ENCODE peak calls at places on chromosomes 1 and 21, in eight cellular contexts. Q is brain microvascular endothelial cell, T is GM06990, V is psoas muscle, L is dorsolateral prefrontal cortex, M is left ventricle myocardium inferior, J is endothelial cell, A is Caco-2. K is an unnamed sample.

GRCh38 chr1:12132078-12132477 is 34.7 kb upstream of the TNFRSF1B start:
- DNase-seq in Q (no peak), T (no peak), V (peak; percentile 45), L (no peak), M (no peak), J (no peak), A (no peak), K (no peak)

GRCh38 chr21:43325968-43326367 is 101.0 kb downstream of the SIK1 start:
- DNase-seq in Q (no peak), T (no peak), V (no peak), L (no peak), M (no peak), J (no peak), A (no peak), K (no peak)

GRCh38 chr1:43522776-43523480 is 7.8 kb upstream of the PTPRF start:
- DNase-seq in Q (peak; percentile 57), T (no peak), V (no peak), L (no peak), M (no peak), J (no peak), A (peak; percentile 71), K (no peak)

GRCh38 chr1:209094384-209094783 is 489.1 kb upstream of the CAMK1G start:
- DNase-seq in Q (no peak), T (no peak), V (no peak), L (no peak), M (no peak), J (no peak), A (no peak), K (no peak)

GRCh38 chr21:42627527-42628289 is 25.7 kb upstream of the PDE9A start:
- DNase-seq in Q (no peak), T (no peak), V (no peak), L (no peak), M (peak; percentile 82), J (no peak), A (no peak), K (no peak)

GRCh38 chr1:6599141-6599975 is 3.3 kb downstream of the KLHL21 start:
- DNase-seq in Q (no peak), T (no peak), V (peak; percentile 43), L (no peak), M (no peak), J (no peak), A (no peak), K (no peak)

GRCh38 chr1:167562697-167563096 is 9.1 kb upstream of the CREG1 start:
- DNase-seq in Q (no peak), T (no peak), V (no peak), L (no peak), M (no peak), J (no peak), A (no peak), K (no peak)

GRCh38 chr1:39828734-39829133 is 40.1 kb upstream of the BMP8B start:
- DNase-seq in Q (no peak), T (no peak), V (no peak), L (no peak), M (no peak), J (no peak), A (no peak), K (no peak)

GRCh38 chr1:241640867-241641542 is 836 bp upstream of the CHML start:
- DNase-seq in Q (no peak), T (no peak), V (no peak), L (no peak), M (no peak), J (no peak), A (peak; percentile 27), K (peak; percentile 17)

GRCh38 chr1:200869376-200869752 is 3.4 kb upstream of the GPR25 start:
- DNase-seq in Q (no peak), T (no peak), V (no peak), L (no peak), M (no peak), J (no peak), A (no peak), K (no peak)

GRCh38 chr1:209207701-209208286 is 375.7 kb upstream of the CAMK1G start:
- DNase-seq in Q (peak; percentile 66), T (peak; percentile 75), V (peak; percentile 61), L (peak; percentile 66), M (peak; percentile 55), J (peak; percentile 81), A (peak; percentile 66), K (peak; percentile 65)

GRCh38 chr1:118783095-118783758 is 204.9 kb downstream of the TBX15 start:
- DNase-seq in Q (no peak), T (no peak), V (no peak), L (no peak), M (no peak), J (no peak), A (no peak), K (no peak)

GRCh38 chr1:22239378-22239777 is 96.5 kb upstream of the WNT4 start:
- DNase-seq in Q (no peak), T (no peak), V (no peak), L (no peak), M (no peak), J (no peak), A (no peak), K (no peak)

GRCh38 chr1:104874044-104874443 is 1124.3 kb downstream of the AMY1C start:
- DNase-seq in Q (no peak), T (peak; percentile 21), V (no peak), L (no peak), M (no peak), J (no peak), A (no peak), K (no peak)

DNA sequence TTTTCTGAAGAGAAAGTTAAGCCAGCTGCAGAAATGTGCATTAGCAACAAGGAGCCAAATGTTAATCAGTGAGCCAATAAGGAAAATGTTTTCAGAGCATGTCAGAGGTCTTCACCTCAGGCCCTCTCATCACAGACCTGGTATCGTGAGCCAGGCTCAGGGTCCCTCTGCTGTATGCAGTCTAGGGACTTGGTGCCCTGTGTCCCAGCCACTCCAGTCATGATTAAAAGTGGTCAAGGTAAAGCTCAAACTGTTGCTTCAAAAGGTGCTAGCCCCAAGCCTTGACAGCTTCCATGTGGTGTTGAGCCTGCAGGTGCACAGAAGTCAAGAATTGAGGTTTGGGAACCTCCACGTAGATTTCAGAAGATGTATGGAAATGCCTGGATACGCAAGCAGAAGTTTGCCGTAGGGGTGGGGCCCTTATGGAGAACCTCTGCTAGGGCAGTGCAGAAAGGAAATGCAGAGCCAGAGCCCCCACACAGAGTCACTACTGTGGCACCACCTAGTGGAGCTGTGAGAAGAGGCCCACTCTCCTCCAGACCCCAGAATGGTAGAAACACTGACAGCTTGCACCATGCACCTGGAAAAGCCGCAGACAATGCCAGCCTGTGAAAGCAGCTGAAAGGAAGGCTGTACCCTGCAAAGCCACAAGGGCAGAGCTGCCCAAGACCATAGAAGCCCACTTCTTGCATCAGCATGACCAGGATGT is 1128.7 kb downstream of the AMY1C start:
- DNase-seq in Q (no peak), T (no peak), V (no peak), L (no peak), M (no peak), J (peak; percentile 22), A (peak; percentile 5), K (no peak)
- TF ChIP-seq CTCF in Q (peak; percentile 53), T (peak; percentile 32), V (no peak), L (no peak), M (no peak), J (peak; percentile 12), A (no peak), K (peak; percentile 26)

GRCh38 chr1:207873055-207873890 is 37.7 kb downstream of the CD34 start:
- DNase-seq in Q (no peak), T (no peak), V (peak; percentile 37), L (no peak), M (no peak), J (no peak), A (no peak), K (peak; percentile 48)

GRCh38 chr1:207878939-207879338 is 32.0 kb downstream of the CD34 start:
- DNase-seq in Q (no peak), T (no peak), V (no peak), L (no peak), M (no peak), J (no peak), A (no peak), K (no peak)

GRCh38 chr1:207872655-207873054 is 38.3 kb downstream of the CD34 start:
- DNase-seq in Q (no peak), T (no peak), V (no peak), L (no peak), M (no peak), J (no peak), A (no peak), K (no peak)

GRCh38 chr1:207875532-207875931 is 35.4 kb downstream of the CD34 start:
- DNase-seq in Q (no peak), T (no peak), V (no peak), L (no peak), M (no peak), J (no peak), A (no peak), K (no peak)

GRCh38 chr1:207876129-207876528 is 34.8 kb downstream of the CD34 start:
- DNase-seq in Q (no peak), T (no peak), V (no peak), L (no peak), M (no peak), J (no peak), A (no peak), K (peak; percentile 30)
- TF ChIP-seq CTCF in Q (peak; percentile 59), T (peak; percentile 77), V (peak; percentile 5), L (no peak), M (peak; percentile 51), J (no peak), A (peak; percentile 20), K (peak; percentile 54)

GRCh38 chr1:56189946-56190920 is 389.1 kb downstream of the PLPP3 start:
- DNase-seq in Q (no peak), T (no peak), V (no peak), L (no peak), M (no peak), J (peak; percentile 15), A (no peak), K (no peak)
- TF ChIP-seq CTCF in Q (peak; percentile 55), T (peak; percentile 19), V (peak; percentile 46), L (no peak), M (peak; percentile 63), J (peak; percentile 59), A (peak; percentile 3), K (no peak)

GRCh38 chr1:220809187-220809550 is 22.5 kb downstream of the MTARC1 start:
- DNase-seq in Q (no peak), T (no peak), V (no peak), L (no peak), M (no peak), J (no peak), A (no peak), K (no peak)

GRCh38 chr1:220810179-220810653 is 23.5 kb downstream of the MTARC1 start:
- DNase-seq in Q (peak; percentile 70), T (peak; percentile 46), V (peak; percentile 76), L (peak; percentile 41), M (peak; percentile 79), J (peak; percentile 73), A (peak; percentile 67), K (peak; percentile 68)

GRCh38 chr1:220808501-220809186 is 21.9 kb downstream of the MTARC1 start:
- DNase-seq in Q (peak; percentile 47), T (no peak), V (no peak), L (no peak), M (no peak), J (no peak), A (no peak), K (no peak)

GRCh38 chr1:220810963-220811362 is 24.2 kb downstream of the MTARC1 start:
- DNase-seq in Q (no peak), T (no peak), V (no peak), L (no peak), M (no peak), J (no peak), A (no peak), K (no peak)

DNA sequence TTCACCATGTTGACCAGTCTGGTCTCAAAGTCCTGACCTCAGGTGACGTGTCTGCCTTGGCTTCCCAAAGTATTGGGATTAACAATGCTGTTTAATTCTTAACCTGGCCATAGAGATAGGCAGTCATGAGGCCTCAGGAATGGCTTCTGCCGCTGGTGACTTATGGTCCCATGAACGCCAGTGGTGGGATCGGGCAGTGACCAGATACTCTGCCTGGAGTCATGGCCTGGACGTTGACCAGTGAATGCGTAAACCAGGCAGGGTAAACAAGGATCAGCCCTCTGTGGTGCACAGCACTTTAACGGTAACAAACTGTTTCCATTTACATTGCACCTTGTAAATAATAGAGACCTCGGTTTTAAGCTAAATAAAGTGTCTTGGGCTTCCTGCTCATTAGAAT is 23.0 kb downstream of the MTARC1 start:
- DNase-seq in Q (no peak), T (no peak), V (no peak), L (no peak), M (no peak), J (no peak), A (no peak), K (no peak)
- TF ChIP-seq CTCF in Q (no peak), T (no peak), V (no peak), L (no peak), M (no peak), J (no peak), A (no peak), K (no peak)